ENCODE peak calls at places on chromosome 14, in ten cellular contexts. J, G, X, W, M, H, K, C, Q and U are unnamed samples.

GRCh38 chr14:41476526-41476925 is 130.2 kb upstream of the LRFN5 start:
- DNase-seq in J (no peak), G (no peak), X (no peak), W (no peak), M (peak; percentile 0), H (no peak), K (no peak), C (no peak), Q (no peak), U (peak; percentile 47)

GRCh38 chr14:96249016-96249415 is 7.0 kb upstream of the BDKRB1 start:
- DNase-seq in J (no peak), G (no peak), X (no peak), W (no peak), M (peak; percentile 95), H (no peak), K (no peak), C (peak; percentile 88), Q (no peak), U (no peak)

GRCh38 chr14:91305650-91306431 is 61.3 kb upstream of the GPR68 start:
- DNase-seq in J (no peak), G (no peak), X (no peak), W (no peak), M (no peak), H (no peak), K (no peak), C (no peak), Q (no peak), U (no peak)

GRCh38 chr14:77026166-77026929 is 2.2 kb downstream of the IRF2BPL start:
- DNase-seq in J (peak; percentile 18), G (no peak), X (peak; percentile 82), W (peak; percentile 52), M (peak; percentile 62), H (no peak), K (no peak), C (no peak), Q (peak; percentile 27), U (peak; percentile 59)

GRCh38 chr14:22836301-22837058 is at the start of gene MMP14:
- DNase-seq in J (no peak), G (no peak), X (peak; percentile 78), W (peak; percentile 69), M (peak; percentile 91), H (peak; percentile 32), K (no peak), C (no peak), Q (no peak), U (peak; percentile 63)

GRCh38 chr14:75452324-75452723 is 24.5 kb downstream of the JDP2 start:
- DNase-seq in J (no peak), G (no peak), X (no peak), W (no peak), M (no peak), H (no peak), K (no peak), C (no peak), Q (no peak), U (no peak)

GRCh38 chr14:76955575-76956252 is 72.8 kb downstream of the IRF2BPL start:
- DNase-seq in J (no peak), G (no peak), X (peak; percentile 90), W (no peak), M (no peak), H (no peak), K (peak; percentile 34), C (peak; percentile 81), Q (peak; percentile 38), U (no peak)

GRCh38 chr14:66233571-66233970 is 252.6 kb upstream of the CCDC196 start:
- DNase-seq in J (no peak), G (no peak), X (no peak), W (no peak), M (no peak), H (no peak), K (no peak), C (no peak), Q (no peak), U (no peak)

GRCh38 chr14:65297744-65298143 is 114.8 kb upstream of the FUT8 start:
- DNase-seq in J (no peak), G (no peak), X (no peak), W (peak; percentile 78), M (no peak), H (peak; percentile 39), K (no peak), C (no peak), Q (no peak), U (peak; percentile 78)

GRCh38 chr14:23415821-23416480 is 7.9 kb upstream of the MYH6 start:
- DNase-seq in J (no peak), G (no peak), X (no peak), W (no peak), M (no peak), H (no peak), K (no peak), C (no peak), Q (no peak), U (no peak)